ENCODE peak calls at places on chromosomes 12 and 14, in six cellular contexts. One of them, this sample, is unnamed.

GRCh38 chr14:26199599-26200370 is 398.0 kb downstream of the NOVA1 start:
- DNase-seq in right lobe of liver: no peak
- DNase-seq in ascending aorta: no peak
- DNase-seq in CD8-positive, alpha-beta memory T cell: no peak
- DNase-seq in OCI-LY7: no peak
- DNase-seq in naive thymus-derived CD4-positive, alpha-beta T cell: no peak
- DNase-seq in this sample: no peak

GRCh38 chr12:13790317-13790716 is 191.1 kb downstream of the GRIN2B start:
- DNase-seq in right lobe of liver: no peak
- DNase-seq in ascending aorta: no peak
- DNase-seq in CD8-positive, alpha-beta memory T cell: no peak
- DNase-seq in OCI-LY7: peak
- DNase-seq in naive thymus-derived CD4-positive, alpha-beta T cell: no peak
- DNase-seq in this sample: peak

GRCh38 chr12:80441921-80442320 is 2.1 kb upstream of the PTPRQ start:
- DNase-seq in right lobe of liver: no peak
- DNase-seq in ascending aorta: no peak
- DNase-seq in CD8-positive, alpha-beta memory T cell: no peak
- DNase-seq in OCI-LY7: no peak
- DNase-seq in naive thymus-derived CD4-positive, alpha-beta T cell: no peak
- DNase-seq in this sample: no peak

GRCh38 chr14:61539631-61540030 is 155.7 kb upstream of the HIF1A start:
- DNase-seq in right lobe of liver: no peak
- DNase-seq in ascending aorta: peak
- DNase-seq in CD8-positive, alpha-beta memory T cell: no peak
- DNase-seq in OCI-LY7: no peak
- DNase-seq in naive thymus-derived CD4-positive, alpha-beta T cell: no peak
- DNase-seq in this sample: no peak

GRCh38 chr14:32075636-32076277 is 1.3 kb upstream of the ARHGAP5 start:
- DNase-seq in right lobe of liver: peak
- DNase-seq in ascending aorta: peak
- DNase-seq in CD8-positive, alpha-beta memory T cell: no peak
- DNase-seq in OCI-LY7: peak
- DNase-seq in naive thymus-derived CD4-positive, alpha-beta T cell: no peak
- DNase-seq in this sample: no peak

GRCh38 chr12:105222326-105222655 is 13.7 kb downstream of the APPL2 start:
- DNase-seq in right lobe of liver: no peak
- DNase-seq in ascending aorta: no peak
- DNase-seq in CD8-positive, alpha-beta memory T cell: no peak
- DNase-seq in OCI-LY7: no peak
- DNase-seq in naive thymus-derived CD4-positive, alpha-beta T cell: no peak
- DNase-seq in this sample: no peak

GRCh38 chr12:116559330-116560080 is at the start of gene MAP1LC3B2:
- DNase-seq in right lobe of liver: peak
- DNase-seq in ascending aorta: no peak
- DNase-seq in CD8-positive, alpha-beta memory T cell: peak
- DNase-seq in OCI-LY7: peak
- DNase-seq in naive thymus-derived CD4-positive, alpha-beta T cell: peak
- DNase-seq in this sample: peak

GRCh38 chr12:113364698-113365097 is 6.3 kb downstream of the PLBD2 start:
- DNase-seq in right lobe of liver: no peak
- DNase-seq in ascending aorta: no peak
- DNase-seq in CD8-positive, alpha-beta memory T cell: no peak
- DNase-seq in OCI-LY7: no peak
- DNase-seq in naive thymus-derived CD4-positive, alpha-beta T cell: no peak
- DNase-seq in this sample: no peak

GRCh38 chr12:123634142-123634561 is 523 bp downstream of the GTF2H3 start:
- DNase-seq in right lobe of liver: no peak
- DNase-seq in ascending aorta: no peak
- DNase-seq in CD8-positive, alpha-beta memory T cell: no peak
- DNase-seq in OCI-LY7: no peak
- DNase-seq in naive thymus-derived CD4-positive, alpha-beta T cell: no peak
- DNase-seq in this sample: peak

GRCh38 chr12:27525373-27525772 is 1.4 kb downstream of the PPFIBP1 start:
- DNase-seq in right lobe of liver: no peak
- DNase-seq in ascending aorta: no peak
- DNase-seq in CD8-positive, alpha-beta memory T cell: no peak
- DNase-seq in OCI-LY7: no peak
- DNase-seq in naive thymus-derived CD4-positive, alpha-beta T cell: no peak
- DNase-seq in this sample: no peak

GRCh38 chr12:47739959-47740358 is 14.7 kb upstream of the ENDOU start:
- DNase-seq in right lobe of liver: peak
- DNase-seq in ascending aorta: no peak
- DNase-seq in CD8-positive, alpha-beta memory T cell: no peak
- DNase-seq in OCI-LY7: peak
- DNase-seq in naive thymus-derived CD4-positive, alpha-beta T cell: no peak
- DNase-seq in this sample: peak

GRCh38 chr12:32483993-32484392 is 84.6 kb downstream of the FGD4 start:
- DNase-seq in right lobe of liver: no peak
- DNase-seq in ascending aorta: no peak
- DNase-seq in CD8-positive, alpha-beta memory T cell: no peak
- DNase-seq in OCI-LY7: no peak
- DNase-seq in naive thymus-derived CD4-positive, alpha-beta T cell: no peak
- DNase-seq in this sample: no peak

GRCh38 chr14:70770490-70770889 is 38.8 kb downstream of the MAP3K9 start:
- DNase-seq in right lobe of liver: no peak
- DNase-seq in ascending aorta: no peak
- DNase-seq in CD8-positive, alpha-beta memory T cell: no peak
- DNase-seq in OCI-LY7: no peak
- DNase-seq in naive thymus-derived CD4-positive, alpha-beta T cell: no peak
- DNase-seq in this sample: no peak

GRCh38 chr14:31241450-31242114 is 34.0 kb upstream of the HECTD1 start:
- DNase-seq in right lobe of liver: no peak
- DNase-seq in ascending aorta: no peak
- DNase-seq in CD8-positive, alpha-beta memory T cell: no peak
- DNase-seq in OCI-LY7: no peak
- DNase-seq in naive thymus-derived CD4-positive, alpha-beta T cell: no peak
- DNase-seq in this sample: no peak

GRCh38 chr12:92432724-92433281 is 270.0 kb upstream of the PLEKHG7 start:
- DNase-seq in right lobe of liver: no peak
- DNase-seq in ascending aorta: no peak
- DNase-seq in CD8-positive, alpha-beta memory T cell: no peak
- DNase-seq in OCI-LY7: peak
- DNase-seq in naive thymus-derived CD4-positive, alpha-beta T cell: no peak
- DNase-seq in this sample: no peak

GRCh38 chr14:30874120-30874998 is at the start of gene COCH:
- DNase-seq in right lobe of liver: peak
- DNase-seq in ascending aorta: no peak
- DNase-seq in CD8-positive, alpha-beta memory T cell: peak
- DNase-seq in OCI-LY7: peak
- DNase-seq in naive thymus-derived CD4-positive, alpha-beta T cell: peak
- DNase-seq in this sample: peak

GRCh38 chr14:70905316-70905715 is 1.9 kb upstream of the PCNX1 start:
- DNase-seq in right lobe of liver: peak
- DNase-seq in ascending aorta: no peak
- DNase-seq in CD8-positive, alpha-beta memory T cell: no peak
- DNase-seq in OCI-LY7: no peak
- DNase-seq in naive thymus-derived CD4-positive, alpha-beta T cell: no peak
- DNase-seq in this sample: no peak

GRCh38 chr12:65788912-65789311 is 35.4 kb upstream of the HMGA2 start:
- DNase-seq in right lobe of liver: no peak
- DNase-seq in ascending aorta: no peak
- DNase-seq in CD8-positive, alpha-beta memory T cell: no peak
- DNase-seq in OCI-LY7: no peak
- DNase-seq in naive thymus-derived CD4-positive, alpha-beta T cell: no peak
- DNase-seq in this sample: no peak

GRCh38 chr14:76391981-76392690 is 16.2 kb downstream of the ESRRB start:
- DNase-seq in right lobe of liver: no peak
- DNase-seq in ascending aorta: no peak
- DNase-seq in CD8-positive, alpha-beta memory T cell: no peak
- DNase-seq in OCI-LY7: no peak
- DNase-seq in naive thymus-derived CD4-positive, alpha-beta T cell: no peak
- DNase-seq in this sample: no peak

GRCh38 chr12:6827982-6828670 is at the start of gene P3H3:
- DNase-seq in right lobe of liver: peak
- DNase-seq in ascending aorta: no peak
- DNase-seq in CD8-positive, alpha-beta memory T cell: no peak
- DNase-seq in OCI-LY7: peak
- DNase-seq in naive thymus-derived CD4-positive, alpha-beta T cell: no peak
- DNase-seq in this sample: no peak

GRCh38 chr14:79951572-79951971 is 259.7 kb downstream of the DIO2 start:
- DNase-seq in right lobe of liver: no peak
- DNase-seq in ascending aorta: no peak
- DNase-seq in CD8-positive, alpha-beta memory T cell: no peak
- DNase-seq in OCI-LY7: no peak
- DNase-seq in naive thymus-derived CD4-positive, alpha-beta T cell: no peak
- DNase-seq in this sample: no peak

GRCh38 chr12:21818627-21819026 is 44.1 kb upstream of the KCNJ8 start:
- DNase-seq in right lobe of liver: no peak
- DNase-seq in ascending aorta: no peak
- DNase-seq in CD8-positive, alpha-beta memory T cell: no peak
- DNase-seq in OCI-LY7: no peak
- DNase-seq in naive thymus-derived CD4-positive, alpha-beta T cell: no peak
- DNase-seq in this sample: no peak

GRCh38 chr14:35155962-35156361 is 33.6 kb downstream of the PRORP start:
- DNase-seq in right lobe of liver: no peak
- DNase-seq in ascending aorta: no peak
- DNase-seq in CD8-positive, alpha-beta memory T cell: no peak
- DNase-seq in OCI-LY7: peak
- DNase-seq in naive thymus-derived CD4-positive, alpha-beta T cell: no peak
- DNase-seq in this sample: no peak

GRCh38 chr12:132162508-132163031 is 18.3 kb downstream of the NOC4L start:
- DNase-seq in right lobe of liver: peak
- DNase-seq in ascending aorta: no peak
- DNase-seq in CD8-positive, alpha-beta memory T cell: no peak
- DNase-seq in OCI-LY7: no peak
- DNase-seq in naive thymus-derived CD4-positive, alpha-beta T cell: no peak
- DNase-seq in this sample: no peak

GRCh38 chr12:14665354-14666348 is 30.7 kb downstream of the GUCY2C start:
- DNase-seq in right lobe of liver: no peak
- DNase-seq in ascending aorta: no peak
- DNase-seq in CD8-positive, alpha-beta memory T cell: no peak
- DNase-seq in OCI-LY7: peak
- DNase-seq in naive thymus-derived CD4-positive, alpha-beta T cell: no peak
- DNase-seq in this sample: peak

GRCh38 chr14:69665596-69665995 is 54.2 kb downstream of the SUSD6 start:
- DNase-seq in right lobe of liver: no peak
- DNase-seq in ascending aorta: no peak
- DNase-seq in CD8-positive, alpha-beta memory T cell: no peak
- DNase-seq in OCI-LY7: no peak
- DNase-seq in naive thymus-derived CD4-positive, alpha-beta T cell: no peak
- DNase-seq in this sample: no peak
- H3K27ac ChIP-seq in right lobe of liver: no peak
- H3K27ac ChIP-seq in ascending aorta: peak
- H3K27ac ChIP-seq in CD8-positive, alpha-beta memory T cell: no peak
- H3K27ac ChIP-seq in OCI-LY7: peak
- H3K27ac ChIP-seq in naive thymus-derived CD4-positive, alpha-beta T cell: no peak
- H3K27ac ChIP-seq in this sample: peak

GRCh38 chr12:121264135-121264534 is 32.4 kb downstream of the CAMKK2 start:
- DNase-seq in right lobe of liver: no peak
- DNase-seq in ascending aorta: no peak
- DNase-seq in CD8-positive, alpha-beta memory T cell: no peak
- DNase-seq in OCI-LY7: no peak
- DNase-seq in naive thymus-derived CD4-positive, alpha-beta T cell: no peak
- DNase-seq in this sample: no peak

GRCh38 chr12:121273364-121273896 is 23.1 kb downstream of the CAMKK2 start:
- DNase-seq in right lobe of liver: no peak
- DNase-seq in ascending aorta: no peak
- DNase-seq in CD8-positive, alpha-beta memory T cell: no peak
- DNase-seq in OCI-LY7: no peak
- DNase-seq in naive thymus-derived CD4-positive, alpha-beta T cell: no peak
- DNase-seq in this sample: no peak

GRCh38 chr12:121264951-121265350 is 31.6 kb downstream of the CAMKK2 start:
- DNase-seq in right lobe of liver: no peak
- DNase-seq in ascending aorta: no peak
- DNase-seq in CD8-positive, alpha-beta memory T cell: no peak
- DNase-seq in OCI-LY7: no peak
- DNase-seq in naive thymus-derived CD4-positive, alpha-beta T cell: no peak
- DNase-seq in this sample: no peak

GRCh38 chr12:121263206-121263605 is 33.3 kb downstream of the CAMKK2 start:
- DNase-seq in right lobe of liver: no peak
- DNase-seq in ascending aorta: no peak
- DNase-seq in CD8-positive, alpha-beta memory T cell: no peak
- DNase-seq in OCI-LY7: no peak
- DNase-seq in naive thymus-derived CD4-positive, alpha-beta T cell: no peak
- DNase-seq in this sample: no peak

DNA sequence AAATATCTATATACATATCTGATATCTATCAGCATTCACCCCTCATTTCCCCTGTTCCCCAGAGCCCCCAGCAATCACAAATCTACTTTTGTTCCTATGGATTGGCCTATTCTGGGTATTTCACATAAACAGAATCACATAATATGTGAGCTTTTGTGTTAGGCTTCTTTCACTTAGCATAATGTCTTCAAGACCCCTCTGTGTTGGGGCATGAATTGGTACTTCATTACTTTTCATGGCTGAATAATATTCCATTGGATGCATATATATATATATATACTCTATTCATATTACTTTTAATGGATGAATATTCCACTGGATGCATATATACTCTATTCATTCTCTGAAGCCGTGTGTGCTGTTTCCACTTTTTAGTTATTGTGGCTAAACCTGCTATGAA is 28.7 kb downstream of the CAMKK2 start:
- DNase-seq in right lobe of liver: no peak
- DNase-seq in ascending aorta: no peak
- DNase-seq in CD8-positive, alpha-beta memory T cell: no peak
- DNase-seq in OCI-LY7: no peak
- DNase-seq in naive thymus-derived CD4-positive, alpha-beta T cell: no peak
- DNase-seq in this sample: no peak
- H3K27ac ChIP-seq in right lobe of liver: no peak
- H3K27ac ChIP-seq in ascending aorta: no peak
- H3K27ac ChIP-seq in CD8-positive, alpha-beta memory T cell: no peak
- H3K27ac ChIP-seq in OCI-LY7: no peak
- H3K27ac ChIP-seq in naive thymus-derived CD4-positive, alpha-beta T cell: no peak
- H3K27ac ChIP-seq in this sample: no peak

DNA sequence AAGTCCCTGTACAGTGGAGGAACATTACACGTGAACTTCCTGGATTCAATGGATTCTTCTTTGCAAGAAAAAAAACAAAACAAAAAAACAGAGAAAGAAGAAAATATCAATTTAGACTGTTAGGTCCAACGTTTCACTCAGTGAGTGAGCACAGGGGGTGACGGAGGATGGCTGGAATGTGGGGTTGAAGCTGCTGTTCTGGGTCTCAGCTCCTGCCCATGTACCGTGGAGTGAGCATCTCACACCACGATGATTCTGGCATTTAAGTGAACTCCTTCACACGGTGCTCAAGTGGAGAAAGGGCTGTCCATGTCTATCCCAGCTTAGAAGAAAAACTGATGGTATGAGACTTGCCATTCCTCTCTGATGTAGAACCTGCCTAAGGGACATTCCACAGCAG is 23.2 kb downstream of the CCND2 start:
- DNase-seq in right lobe of liver: no peak
- DNase-seq in ascending aorta: no peak
- DNase-seq in CD8-positive, alpha-beta memory T cell: no peak
- DNase-seq in OCI-LY7: no peak
- DNase-seq in naive thymus-derived CD4-positive, alpha-beta T cell: no peak
- DNase-seq in this sample: no peak
- H3K27ac ChIP-seq in right lobe of liver: no peak
- H3K27ac ChIP-seq in ascending aorta: no peak
- H3K27ac ChIP-seq in CD8-positive, alpha-beta memory T cell: no peak
- H3K27ac ChIP-seq in OCI-LY7: no peak
- H3K27ac ChIP-seq in naive thymus-derived CD4-positive, alpha-beta T cell: peak
- H3K27ac ChIP-seq in this sample: no peak

DNA sequence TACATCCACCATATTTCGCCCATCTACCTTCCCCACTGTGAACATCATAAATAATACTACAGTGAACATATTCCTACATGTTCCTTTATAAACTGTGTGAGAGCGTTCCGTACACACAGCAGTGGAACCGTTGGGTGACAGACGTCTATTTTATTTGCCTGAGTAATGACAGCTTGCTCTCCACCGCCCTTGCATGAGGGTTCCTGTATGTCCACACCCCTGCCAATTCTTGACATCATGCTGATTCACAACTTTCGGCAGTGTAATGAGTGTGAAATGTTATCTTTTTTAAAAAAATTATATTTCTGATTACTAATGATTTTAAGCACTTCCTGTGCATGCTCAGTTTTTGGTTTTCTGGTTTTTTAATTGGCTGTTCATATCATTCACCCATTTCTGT is 4.3 kb upstream of the RAD52 start:
- DNase-seq in right lobe of liver: no peak
- DNase-seq in ascending aorta: no peak
- DNase-seq in CD8-positive, alpha-beta memory T cell: no peak
- DNase-seq in OCI-LY7: no peak
- DNase-seq in naive thymus-derived CD4-positive, alpha-beta T cell: no peak
- DNase-seq in this sample: no peak
- H3K27ac ChIP-seq in right lobe of liver: no peak
- H3K27ac ChIP-seq in ascending aorta: no peak
- H3K27ac ChIP-seq in CD8-positive, alpha-beta memory T cell: no peak
- H3K27ac ChIP-seq in OCI-LY7: no peak
- H3K27ac ChIP-seq in naive thymus-derived CD4-positive, alpha-beta T cell: no peak
- H3K27ac ChIP-seq in this sample: no peak

This sample was measured in Karpas-422.